ENCODE peak calls at places on chromosomes 13 and 19, in six cellular contexts. One of them, this sample, is unnamed.

GRCh38 chr19:9917322-9917721 is 19.0 kb downstream of the OLFM2 start:
- DNase-seq in thyroid gland: peak
- DNase-seq in neural progenitor cell: peak
- DNase-seq in Peyer's patch: no peak
- DNase-seq in cardiac muscle cell: peak
- DNase-seq in HAP-1: peak
- DNase-seq in this sample: peak

GRCh38 chr19:38400361-38400760 is 2.5 kb upstream of the FAM98C start:
- DNase-seq in neural progenitor cell: no peak
- DNase-seq in HAP-1: no peak
- DNase-seq in Peyer's patch: no peak
- DNase-seq in thyroid gland: no peak
- DNase-seq in cardiac muscle cell: no peak
- DNase-seq in this sample: no peak

GRCh38 chr13:27374650-27375049 is 49.8 kb upstream of the GTF3A start:
- DNase-seq in HAP-1: peak
- DNase-seq in Peyer's patch: peak
- DNase-seq in thyroid gland: peak
- DNase-seq in cardiac muscle cell: peak
- DNase-seq in neural progenitor cell: peak
- DNase-seq in this sample: peak

GRCh38 chr13:113860579-113861432 is 3.1 kb downstream of the GAS6 start:
- DNase-seq in neural progenitor cell: peak
- DNase-seq in thyroid gland: peak
- DNase-seq in Peyer's patch: peak
- DNase-seq in cardiac muscle cell: peak
- DNase-seq in HAP-1: no peak
- DNase-seq in this sample: no peak

GRCh38 chr19:17243340-17243853 is 2.3 kb downstream of the NR2F6 start:
- DNase-seq in thyroid gland: peak
- DNase-seq in HAP-1: no peak
- DNase-seq in Peyer's patch: peak
- DNase-seq in neural progenitor cell: no peak
- DNase-seq in cardiac muscle cell: no peak
- DNase-seq in this sample: no peak

GRCh38 chr19:32581704-32582164 is 744 bp downstream of the PDCD5 start:
- DNase-seq in Peyer's patch: peak
- DNase-seq in neural progenitor cell: peak
- DNase-seq in HAP-1: no peak
- DNase-seq in thyroid gland: no peak
- DNase-seq in cardiac muscle cell: peak
- DNase-seq in this sample: no peak

GRCh38 chr13:98457053-98457452 is 119.9 kb downstream of the STK24 start:
- DNase-seq in cardiac muscle cell: no peak
- DNase-seq in Peyer's patch: no peak
- DNase-seq in thyroid gland: no peak
- DNase-seq in neural progenitor cell: no peak
- DNase-seq in HAP-1: no peak
- DNase-seq in this sample: no peak

GRCh38 chr13:55500694-55501093 is 1640.0 kb upstream of the PRR20A start:
- DNase-seq in cardiac muscle cell: no peak
- DNase-seq in neural progenitor cell: no peak
- DNase-seq in HAP-1: no peak
- DNase-seq in thyroid gland: no peak
- DNase-seq in Peyer's patch: no peak
- DNase-seq in this sample: no peak

GRCh38 chr13:36673352-36673751 is 468 bp upstream of the SERTM1 start:
- DNase-seq in cardiac muscle cell: no peak
- DNase-seq in thyroid gland: no peak
- DNase-seq in neural progenitor cell: no peak
- DNase-seq in Peyer's patch: no peak
- DNase-seq in HAP-1: no peak
- DNase-seq in this sample: no peak
- H3K4me3 ChIP-seq in cardiac muscle cell: peak
- H3K4me3 ChIP-seq in thyroid gland: no peak
- H3K4me3 ChIP-seq in neural progenitor cell: peak
- H3K4me3 ChIP-seq in Peyer's patch: no peak
- H3K4me3 ChIP-seq in HAP-1: no peak
- H3K4me3 ChIP-seq in this sample: no peak

GRCh38 chr13:78595458-78595818 is 7.9 kb downstream of the POU4F1 start:
- DNase-seq in thyroid gland: no peak
- DNase-seq in Peyer's patch: no peak
- DNase-seq in cardiac muscle cell: no peak
- DNase-seq in HAP-1: no peak
- DNase-seq in neural progenitor cell: peak
- DNase-seq in this sample: no peak

GRCh38 chr13:78593652-78594494 is 9.5 kb downstream of the POU4F1 start:
- DNase-seq in HAP-1: no peak
- DNase-seq in thyroid gland: no peak
- DNase-seq in cardiac muscle cell: no peak
- DNase-seq in Peyer's patch: no peak
- DNase-seq in neural progenitor cell: peak
- DNase-seq in this sample: no peak

GRCh38 chr13:78596701-78597550 is 6.4 kb downstream of the POU4F1 start:
- DNase-seq in cardiac muscle cell: no peak
- DNase-seq in HAP-1: no peak
- DNase-seq in Peyer's patch: no peak
- DNase-seq in neural progenitor cell: peak
- DNase-seq in thyroid gland: no peak
- DNase-seq in this sample: no peak

GRCh38 chr13:78598382-78598781 is 5.0 kb downstream of the POU4F1 start:
- DNase-seq in cardiac muscle cell: no peak
- DNase-seq in HAP-1: no peak
- DNase-seq in Peyer's patch: no peak
- DNase-seq in neural progenitor cell: peak
- DNase-seq in thyroid gland: no peak
- DNase-seq in this sample: no peak

DNA sequence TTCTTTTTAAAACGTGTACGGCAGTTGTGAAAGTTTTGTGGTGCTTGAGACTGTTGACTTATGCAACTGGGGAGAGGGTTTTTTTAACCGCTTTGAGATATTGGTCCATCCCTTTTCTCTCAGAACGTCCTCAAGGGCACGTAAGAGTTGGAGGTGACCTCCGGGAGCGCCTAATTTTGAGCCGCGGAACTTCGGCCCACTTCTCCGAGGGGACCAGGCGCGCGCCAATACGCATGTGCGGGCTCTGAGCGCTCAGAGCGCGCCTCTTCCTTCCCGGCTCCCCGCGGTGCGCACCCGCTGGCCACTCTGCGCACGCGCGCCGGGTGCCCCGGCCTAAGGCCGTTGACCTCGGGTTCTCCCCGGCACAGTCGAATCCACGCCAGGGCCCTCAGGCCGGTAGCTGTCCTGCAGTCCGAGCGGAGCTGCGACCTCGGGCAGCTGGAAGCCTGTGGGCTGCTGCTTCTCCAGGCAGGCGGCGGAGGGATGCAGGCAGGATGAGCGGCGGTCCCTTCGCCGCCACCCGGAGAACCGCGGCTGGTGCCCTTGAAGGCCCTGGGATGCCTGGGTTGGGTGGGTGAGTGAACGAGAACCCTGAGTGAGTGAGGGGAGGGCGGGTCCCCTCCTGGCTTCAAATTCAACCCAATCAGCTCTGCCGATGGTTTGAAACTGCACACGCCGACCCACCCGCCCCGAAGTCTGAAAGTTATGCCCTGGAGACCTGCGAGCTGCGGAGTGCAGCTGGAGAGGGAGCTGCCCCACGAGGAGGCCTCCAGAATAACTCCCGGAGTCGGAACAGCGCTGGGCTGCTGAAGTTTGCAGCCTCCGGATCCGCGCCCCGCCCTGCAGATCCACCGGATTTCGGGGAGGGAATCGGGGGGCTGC is 7.3 kb downstream of the POU4F1 start:
- DNase-seq in thyroid gland: no peak
- DNase-seq in Peyer's patch: no peak
- DNase-seq in HAP-1: no peak
- DNase-seq in neural progenitor cell: peak
- DNase-seq in cardiac muscle cell: no peak
- DNase-seq in this sample: no peak
- H3K4me3 ChIP-seq in thyroid gland: no peak
- H3K4me3 ChIP-seq in Peyer's patch: peak
- H3K4me3 ChIP-seq in HAP-1: no peak
- H3K4me3 ChIP-seq in neural progenitor cell: peak
- H3K4me3 ChIP-seq in cardiac muscle cell: peak
- H3K4me3 ChIP-seq in this sample: peak

GRCh38 chr19:34774857-34775256 is 1.8 kb upstream of the ZNF599 start:
- DNase-seq in cardiac muscle cell: no peak
- DNase-seq in neural progenitor cell: no peak
- DNase-seq in thyroid gland: no peak
- DNase-seq in HAP-1: no peak
- DNase-seq in Peyer's patch: no peak
- DNase-seq in this sample: no peak

GRCh38 chr19:34778342-34778741 is 5.3 kb upstream of the ZNF599 start:
- DNase-seq in HAP-1: no peak
- DNase-seq in neural progenitor cell: no peak
- DNase-seq in cardiac muscle cell: no peak
- DNase-seq in Peyer's patch: no peak
- DNase-seq in thyroid gland: no peak
- DNase-seq in this sample: no peak

GRCh38 chr19:34767967-34768366 is 5.0 kb downstream of the ZNF599 start:
- DNase-seq in HAP-1: no peak
- DNase-seq in cardiac muscle cell: no peak
- DNase-seq in Peyer's patch: no peak
- DNase-seq in neural progenitor cell: no peak
- DNase-seq in thyroid gland: no peak
- DNase-seq in this sample: no peak

GRCh38 chr19:34772697-34773554 is at the start of gene ZNF599:
- DNase-seq in HAP-1: peak
- DNase-seq in cardiac muscle cell: peak
- DNase-seq in Peyer's patch: peak
- DNase-seq in thyroid gland: peak
- DNase-seq in neural progenitor cell: peak
- DNase-seq in this sample: peak

DNA sequence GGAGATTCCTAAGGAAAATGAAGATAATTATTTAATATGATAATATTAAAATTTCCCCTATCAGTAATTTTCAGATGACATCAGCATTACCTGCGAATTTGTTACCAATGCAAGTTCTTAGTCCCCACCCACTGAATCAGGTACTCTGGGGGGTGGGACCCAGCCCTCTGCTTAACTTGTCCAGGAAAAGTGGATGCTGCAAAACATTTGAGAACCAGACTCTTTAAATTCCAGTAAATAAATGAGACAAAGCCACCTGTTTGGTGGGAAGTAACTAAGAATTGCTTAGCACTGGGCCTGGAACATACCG is 495 bp upstream of the ZNF599 start:
- DNase-seq in Peyer's patch: no peak
- DNase-seq in neural progenitor cell: no peak
- DNase-seq in thyroid gland: peak
- DNase-seq in HAP-1: no peak
- DNase-seq in cardiac muscle cell: no peak
- DNase-seq in this sample: no peak
- H3K4me3 ChIP-seq in Peyer's patch: peak
- H3K4me3 ChIP-seq in neural progenitor cell: peak
- H3K4me3 ChIP-seq in thyroid gland: no peak
- H3K4me3 ChIP-seq in HAP-1: peak
- H3K4me3 ChIP-seq in cardiac muscle cell: peak
- H3K4me3 ChIP-seq in this sample: peak

DNA sequence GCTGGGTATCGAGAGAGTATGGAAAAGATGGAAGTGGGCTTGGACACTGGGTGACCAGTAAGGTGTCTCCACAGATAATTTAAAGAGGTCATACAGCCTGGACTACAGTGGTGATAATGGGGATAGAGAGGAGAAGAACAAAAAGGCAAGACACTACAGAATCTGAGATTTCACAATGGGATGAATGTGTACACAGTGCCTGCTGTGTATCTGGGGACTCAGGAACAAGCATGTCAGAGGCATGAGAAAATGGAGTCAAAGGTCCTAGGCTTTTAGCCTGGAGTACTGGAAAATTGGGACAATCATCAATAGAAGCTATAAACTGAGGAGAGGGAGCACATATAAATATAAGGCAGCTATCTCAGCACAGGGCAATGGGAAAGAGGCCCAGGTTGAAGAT is 69.4 kb downstream of the TSC22D1 start:
- DNase-seq in thyroid gland: no peak
- DNase-seq in HAP-1: no peak
- DNase-seq in cardiac muscle cell: no peak
- DNase-seq in Peyer's patch: no peak
- DNase-seq in neural progenitor cell: no peak
- DNase-seq in this sample: no peak
- H3K4me3 ChIP-seq in thyroid gland: no peak
- H3K4me3 ChIP-seq in HAP-1: no peak
- H3K4me3 ChIP-seq in cardiac muscle cell: no peak
- H3K4me3 ChIP-seq in Peyer's patch: no peak
- H3K4me3 ChIP-seq in neural progenitor cell: no peak
- H3K4me3 ChIP-seq in this sample: no peak

DNA sequence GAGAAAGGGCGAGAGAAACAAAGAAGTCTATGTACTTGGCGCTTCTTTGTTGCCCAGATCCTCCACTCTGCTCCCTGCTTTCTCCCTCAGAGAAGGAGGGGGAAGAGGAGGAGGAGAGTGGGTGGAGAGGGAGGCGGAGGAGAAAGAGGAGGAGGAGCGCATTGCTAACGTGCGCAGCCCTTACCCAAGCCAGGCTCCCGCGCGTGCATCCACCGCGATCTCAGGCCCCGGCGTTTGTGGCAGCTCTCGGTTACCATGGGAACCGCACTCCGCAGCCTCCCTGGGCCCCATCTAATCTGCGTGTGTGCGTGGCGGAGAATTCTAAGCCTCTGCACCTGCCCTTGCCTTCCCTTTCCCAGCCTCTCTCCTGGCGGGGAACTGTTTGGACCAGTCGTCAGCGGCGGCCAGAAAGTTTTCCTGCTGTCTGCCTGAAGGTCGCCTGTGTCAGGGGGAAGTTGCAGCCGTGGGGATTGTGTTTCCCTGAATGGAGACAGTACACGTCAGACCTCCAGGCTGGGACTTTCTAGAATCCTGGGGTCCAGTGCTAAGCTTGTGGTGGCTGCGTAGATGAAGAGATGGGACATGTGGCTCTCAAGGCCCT is at the start of gene ERICH6B:
- DNase-seq in Peyer's patch: no peak
- DNase-seq in cardiac muscle cell: peak
- DNase-seq in HAP-1: peak
- DNase-seq in neural progenitor cell: peak
- DNase-seq in thyroid gland: peak
- DNase-seq in this sample: no peak
- H3K4me3 ChIP-seq in Peyer's patch: no peak
- H3K4me3 ChIP-seq in cardiac muscle cell: peak
- H3K4me3 ChIP-seq in HAP-1: peak
- H3K4me3 ChIP-seq in neural progenitor cell: peak
- H3K4me3 ChIP-seq in thyroid gland: no peak
- H3K4me3 ChIP-seq in this sample: no peak

GRCh38 chr19:42529248-42529764 is 1.0 kb upstream of the CEACAM1 start:
- DNase-seq in thyroid gland: peak
- DNase-seq in Peyer's patch: peak
- DNase-seq in HAP-1: peak
- DNase-seq in cardiac muscle cell: peak
- DNase-seq in neural progenitor cell: peak
- DNase-seq in this sample: peak
- H3K4me3 ChIP-seq in thyroid gland: no peak
- H3K4me3 ChIP-seq in Peyer's patch: peak
- H3K4me3 ChIP-seq in HAP-1: no peak
- H3K4me3 ChIP-seq in cardiac muscle cell: no peak
- H3K4me3 ChIP-seq in neural progenitor cell: no peak
- H3K4me3 ChIP-seq in this sample: no peak

GRCh38 chr19:47407417-47407774 is 11.9 kb downstream of the MEIS3 start:
- DNase-seq in thyroid gland: no peak
- DNase-seq in Peyer's patch: no peak
- DNase-seq in cardiac muscle cell: no peak
- DNase-seq in HAP-1: no peak
- DNase-seq in neural progenitor cell: no peak
- DNase-seq in this sample: no peak
- H3K4me3 ChIP-seq in thyroid gland: no peak
- H3K4me3 ChIP-seq in Peyer's patch: no peak
- H3K4me3 ChIP-seq in cardiac muscle cell: no peak
- H3K4me3 ChIP-seq in HAP-1: no peak
- H3K4me3 ChIP-seq in neural progenitor cell: no peak
- H3K4me3 ChIP-seq in this sample: no peak

This sample was measured in Jurkat, Clone E6-1.